ENCODE peak calls at places on chromosomes 4 and X, in six cellular contexts. W is body of pancreas, G is uterus, U is GM23338, Y is heart left ventricle, X is neural progenitor cell. I is an unnamed sample. For H3K4me1, the result is how much of the 10 kb centered on the place peaks cover.

GRCh38 chr4:82790060-82790660 is 8.4 kb downstream of the SCD5 start:
- DNase-seq in W (no peak), X (no peak), G (no peak), U (no peak), Y (no peak), I (peak)

GRCh38 chr4:159904906-159905305 is 802.0 kb downstream of the RAPGEF2 start:
- DNase-seq in U (no peak), W (no peak), G (no peak), Y (no peak), X (no peak), I (no peak)

GRCh38 chr4:35760706-35761278 is 483.5 kb downstream of the ARAP2 start:
- DNase-seq in G (no peak), W (no peak), U (no peak), X (no peak), Y (no peak), I (no peak)

GRCh38 chrX:57266275-57266674 is 20.2 kb upstream of the FAAH2 start:
- DNase-seq in U (no peak), Y (no peak), W (no peak), X (no peak), G (no peak), I (no peak)

GRCh38 chrX:840556-840955 is 210.0 kb downstream of the SHOX start:
- DNase-seq in X (no peak), W (no peak), G (no peak), Y (no peak), U (no peak), I (no peak)

GRCh38 chr4:161356351-161356750 is 807.4 kb downstream of the FSTL5 start:
- DNase-seq in Y (no peak), W (no peak), U (no peak), G (no peak), X (no peak), I (no peak)

GRCh38 chr4:86451560-86452322 is 91.9 kb upstream of the MAPK10 start:
- DNase-seq in W (no peak), X (peak), G (no peak), Y (no peak), U (peak), I (no peak)

GRCh38 chrX:149881081-149881711 is at the start of gene MAGEA8:
- DNase-seq in W (no peak), G (no peak), Y (no peak), U (peak), X (peak), I (no peak)

GRCh38 chrX:153499876-153500275 is 5.1 kb downstream of the BGN start:
- DNase-seq in U (no peak), G (no peak), X (no peak), W (no peak), Y (no peak), I (no peak)

GRCh38 chr4:98485816-98486355 is 172.5 kb downstream of the TSPAN5 start:
- DNase-seq in G (no peak), U (no peak), X (no peak), W (no peak), Y (no peak), I (no peak)

GRCh38 chr4:126888968-126889367 is 743.8 kb upstream of the INTU start:
- DNase-seq in Y (no peak), G (no peak), X (no peak), W (no peak), U (no peak), I (no peak)

GRCh38 chr4:152831416-152831815 is 51.7 kb downstream of the ARFIP1 start:
- DNase-seq in W (no peak), X (no peak), Y (no peak), G (no peak), U (no peak), I (no peak)

GRCh38 chr4:15005474-15006115 is 3.3 kb downstream of the CPEB2 start:
- DNase-seq in W (no peak), G (no peak), Y (no peak), X (no peak), U (no peak), I (no peak)

GRCh38 chr4:128268970-128269369 is 18.6 kb downstream of the PGRMC2 start:
- DNase-seq in W (no peak), Y (no peak), G (no peak), X (no peak), U (no peak), I (no peak)

GRCh38 chr4:107647591-107647990 is 72.4 kb downstream of the PAPSS1 start:
- DNase-seq in G (no peak), X (no peak), W (no peak), Y (no peak), U (no peak), I (no peak)

GRCh38 chrX:44462851-44463250 is 79.8 kb downstream of the FUNDC1 start:
- DNase-seq in W (peak), Y (peak), U (peak), X (no peak), G (no peak), I (no peak)

GRCh38 chr4:81032174-81032551 is 1.7 kb downstream of the BMP3 start:
- DNase-seq in X (peak), G (no peak), W (no peak), U (peak), Y (no peak), I (no peak)
- H3K27ac ChIP-seq in X (no peak), G (no peak), W (no peak), U (no peak), Y (no peak), I (no peak)

DNA sequence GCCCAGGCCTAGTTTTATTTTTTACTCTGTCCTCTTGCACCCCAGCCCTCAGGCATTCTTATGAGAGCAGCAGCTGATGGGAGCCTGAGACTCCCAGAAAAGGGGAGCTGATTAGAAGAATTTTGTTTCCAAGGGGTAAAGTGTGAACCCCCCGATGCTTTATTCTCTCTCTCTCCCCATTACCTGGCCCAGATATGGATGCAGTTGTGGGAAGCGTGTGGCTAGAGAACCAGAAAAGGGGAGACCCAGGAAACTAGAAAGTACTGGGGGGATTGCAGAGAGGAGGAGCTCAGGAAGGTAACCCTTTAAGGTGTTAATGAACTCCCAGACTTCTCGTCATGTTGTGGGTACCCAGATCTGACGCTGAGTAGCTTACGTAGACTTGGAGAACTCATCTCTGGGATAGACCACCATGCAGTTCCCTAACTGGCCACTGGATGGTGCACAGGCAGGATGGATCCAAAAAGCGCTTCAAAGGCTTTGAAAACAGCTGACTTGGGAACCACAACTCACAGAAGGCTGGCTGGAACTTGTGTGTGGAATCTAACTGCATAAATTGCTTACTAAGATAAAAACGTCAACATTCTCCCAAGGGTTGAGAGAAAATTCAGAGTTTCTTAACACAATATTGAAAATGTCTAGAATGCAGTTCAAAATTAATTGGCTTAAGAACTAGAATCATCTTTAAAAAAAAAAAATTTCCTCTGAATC is 64.7 kb downstream of the TBC1D14 start:
- DNase-seq in Y (peak), W (peak), U (peak), G (peak), X (peak), I (peak)
- TF ChIP-seq CTCF in Y (peak), W (peak), U (peak), G (peak), X (peak), I (peak)

GRCh38 chrX:30652527-30653414 is 452 bp upstream of the GK start:
- DNase-seq in X (peak), W (peak), U (peak), G (peak), Y (peak), I (peak)
- H3K4me1 ChIP-seq in X (under half), W (under half), U (under half), G (under half), Y (under half), I (under half)

GRCh38 chrX:70970482-70970999 is 39.6 kb upstream of the SLC7A3 start:
- DNase-seq in U (peak), W (no peak), G (no peak), X (peak), Y (no peak), I (no peak)

GRCh38 chrX:70973221-70973620 is 42.3 kb upstream of the SLC7A3 start:
- DNase-seq in G (no peak), U (no peak), Y (no peak), X (no peak), W (no peak), I (no peak)

GRCh38 chrX:70969635-70970481 is 39.0 kb upstream of the SLC7A3 start:
- DNase-seq in G (no peak), X (no peak), U (peak), Y (no peak), W (no peak), I (no peak)
- H3K27ac ChIP-seq in G (no peak), X (no peak), U (peak), Y (no peak), W (no peak), I (no peak)

GRCh38 chrX:155053656-155054055 is 17.3 kb downstream of the CMC4 start:
- DNase-seq in W (no peak), G (no peak), Y (no peak), X (no peak), U (no peak), I (no peak)

GRCh38 chrX:155052738-155053498 is 18.0 kb downstream of the CMC4 start:
- DNase-seq in U (no peak), Y (no peak), G (no peak), X (no peak), W (no peak), I (no peak)

GRCh38 chrX:155046129-155046810 is 19.6 kb downstream of the FUNDC2 start:
- DNase-seq in Y (no peak), U (no peak), G (no peak), W (peak), X (no peak), I (no peak)

GRCh38 chrX:155046811-155047528 is 20.3 kb downstream of the FUNDC2 start:
- DNase-seq in W (no peak), U (no peak), G (no peak), X (no peak), Y (no peak), I (no peak)

GRCh38 chrX:155048997-155049619 is 21.8 kb downstream of the CMC4 start:
- DNase-seq in Y (peak), U (peak), G (no peak), X (peak), W (peak), I (no peak)
- TF ChIP-seq CTCF in Y (peak), U (peak), G (no peak), X (peak), W (peak), I (peak)

DNA sequence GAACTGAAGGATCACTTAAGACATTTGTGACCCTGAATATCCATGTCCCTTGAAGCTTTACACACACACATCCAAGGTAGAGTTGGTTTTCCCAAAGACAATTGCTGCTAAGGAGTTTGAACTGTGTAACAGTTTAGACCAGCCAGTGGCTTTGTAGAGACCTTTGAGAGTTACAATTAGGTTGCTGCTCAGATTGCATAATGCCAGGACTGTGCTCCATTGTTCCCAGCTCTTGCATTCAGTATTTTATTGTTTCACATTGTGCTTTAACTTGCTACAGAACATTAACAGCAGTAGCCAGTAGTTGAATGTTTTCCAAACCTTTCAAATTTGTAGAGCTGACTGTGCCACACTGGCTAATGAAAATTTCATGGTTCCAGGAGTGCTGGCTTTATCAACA is 54.3 kb upstream of the AP1S2 start:
- DNase-seq in Y (no peak), G (no peak), W (no peak), U (no peak), X (peak), I (no peak)
- H3K4me1 ChIP-seq in Y (under half), G (under half), W (under half), U (under half), X (under half), I (under half)

DNA sequence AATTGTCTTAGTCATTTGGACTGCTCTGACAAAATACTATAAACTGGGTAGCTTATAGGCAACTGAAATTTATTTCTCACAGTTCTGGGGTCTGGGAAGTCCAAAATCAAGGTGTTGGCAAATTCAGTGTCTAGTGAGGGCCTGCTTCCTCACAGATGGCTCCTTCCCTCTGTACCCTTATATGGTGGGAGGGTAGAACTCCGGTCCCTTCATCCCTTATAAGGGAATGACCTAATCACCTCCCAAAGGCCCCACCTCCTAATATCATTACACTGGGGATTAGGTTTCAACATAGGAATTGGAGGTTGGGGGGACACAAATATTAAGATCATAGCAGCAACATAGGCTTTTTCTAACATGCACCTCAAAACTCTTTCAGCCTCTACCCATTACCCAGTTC is 7.3 kb upstream of the TBC1D25 start:
- DNase-seq in U (no peak), Y (no peak), W (no peak), X (no peak), G (no peak), I (no peak)
- H3K27ac ChIP-seq in U (no peak), Y (no peak), W (no peak), X (no peak), G (no peak), I (peak)

GRCh38 chr4:132866616-132867015 is 282.5 kb upstream of the PCDH10 start:
- DNase-seq in U (no peak), X (no peak), W (no peak), G (no peak), Y (no peak), I (no peak)
- TF ChIP-seq CTCF in U (no peak), X (no peak), W (no peak), G (no peak), Y (no peak), I (no peak)

GRCh38 chrX:136747003-136747986 is 33.4 kb downstream of the ARHGEF6 start:
- DNase-seq in W (peak), X (no peak), Y (no peak), G (no peak), U (no peak), I (no peak)

GRCh38 chrX:136750364-136750763 is 30.4 kb downstream of the ARHGEF6 start:
- DNase-seq in X (no peak), G (no peak), Y (no peak), W (no peak), U (no peak), I (no peak)

GRCh38 chrX:136742721-136743379 is 37.9 kb downstream of the ARHGEF6 start:
- DNase-seq in U (no peak), G (no peak), Y (no peak), W (no peak), X (no peak), I (no peak)

GRCh38 chrX:136745215-136746173 is 35.2 kb downstream of the ARHGEF6 start:
- DNase-seq in U (no peak), W (no peak), X (no peak), Y (no peak), G (no peak), I (no peak)
- H3K4me1 ChIP-seq in U (under half), W (under half), X (under half), Y (under half), G (under half), I (under half)